ENCODE peak calls at places on chromosomes 5 and 9, in eight cellular contexts. G, L, P, S, Z, U, X and E are unnamed samples. For H3K4me1, the result is how much of the 10 kb centered on the place peaks cover.

GRCh38 chr9:134358026-134358967 is 32.0 kb downstream of the RXRA start:
- DNase-seq in Z (no peak), P (no peak), X (no peak), U (no peak), S (peak), L (peak), G (no peak), E (no peak)

GRCh38 chr9:64773491-64773931 is 511.5 kb downstream of the FOXD4L5 start:
- DNase-seq in G (no peak), P (peak), S (no peak), L (no peak), U (no peak), X (no peak), Z (no peak), E (peak)

GRCh38 chr5:80959138-80959537 is 1.0 kb upstream of the RASGRF2 start:
- DNase-seq in P (no peak), G (no peak), L (no peak), X (no peak), U (no peak), Z (no peak), S (no peak), E (no peak)

GRCh38 chr5:167049771-167050567 is 1241.5 kb upstream of the WWC1 start:
- DNase-seq in U (no peak), G (no peak), S (no peak), X (no peak), P (no peak), L (no peak), Z (no peak), E (no peak)

GRCh38 chr9:95437559-95437958 is 79.2 kb downstream of the PTCH1 start:
- DNase-seq in G (no peak), X (no peak), Z (no peak), U (no peak), P (no peak), L (no peak), S (no peak), E (no peak)

GRCh38 chr5:97488126-97488668 is 305.1 kb upstream of the RIOK2 start:
- DNase-seq in L (no peak), X (no peak), Z (no peak), U (no peak), G (no peak), S (no peak), P (no peak), E (no peak)

GRCh38 chr9:32899181-32899580 is 102.2 kb downstream of the APTX start:
- DNase-seq in G (no peak), S (no peak), Z (no peak), L (no peak), X (no peak), P (no peak), U (no peak), E (no peak)

GRCh38 chr5:8329773-8330172 is 460.8 kb downstream of the MTRR start:
- DNase-seq in X (no peak), U (no peak), Z (no peak), G (no peak), P (no peak), S (peak), L (no peak), E (no peak)

GRCh38 chr9:116475201-116475600 is 211.9 kb upstream of the TRIM32 start:
- DNase-seq in X (no peak), P (no peak), L (no peak), U (no peak), Z (no peak), S (peak), G (no peak), E (no peak)

GRCh38 chr5:10602031-10602806 is 38.3 kb downstream of the ANKRD33B start:
- DNase-seq in G (no peak), U (no peak), S (no peak), Z (no peak), X (no peak), P (no peak), L (no peak), E (no peak)

GRCh38 chr5:150138551-150139265 is 16.9 kb downstream of the PDGFRB start:
- DNase-seq in X (no peak), S (peak), Z (no peak), U (no peak), G (no peak), L (peak), P (no peak), E (no peak)

GRCh38 chr5:84642795-84643194 is 258.1 kb upstream of the EDIL3 start:
- DNase-seq in X (no peak), S (peak), L (no peak), P (no peak), G (no peak), Z (no peak), U (no peak), E (no peak)

GRCh38 chr5:147051193-147051592 is 172.6 kb upstream of the PPP2R2B start:
- DNase-seq in L (no peak), X (no peak), G (no peak), P (no peak), Z (no peak), U (no peak), S (no peak), E (no peak)

GRCh38 chr5:51194626-51195025 is 188.6 kb upstream of the ISL1 start:
- DNase-seq in X (no peak), G (no peak), S (no peak), L (no peak), U (no peak), P (no peak), Z (no peak), E (no peak)

GRCh38 chr5:90558344-90559192 is at the start of gene ADGRV1:
- DNase-seq in G (no peak), L (peak), S (peak), U (no peak), Z (peak), P (peak), X (peak), E (no peak)

GRCh38 chr9:95053611-95054440 is 263.7 kb downstream of the FANCC start:
- DNase-seq in U (no peak), G (no peak), L (no peak), Z (no peak), X (no peak), S (peak), P (no peak), E (no peak)

GRCh38 chr5:55934720-55935119 is 60.0 kb downstream of the IL6ST start:
- DNase-seq in U (no peak), X (no peak), L (no peak), S (no peak), G (no peak), Z (no peak), P (no peak), E (no peak)
- TF ChIP-seq POLR2A in U (no peak), X (no peak), L (no peak), S (no peak), G (no peak), Z (no peak), P (no peak), E (no peak)

DNA sequence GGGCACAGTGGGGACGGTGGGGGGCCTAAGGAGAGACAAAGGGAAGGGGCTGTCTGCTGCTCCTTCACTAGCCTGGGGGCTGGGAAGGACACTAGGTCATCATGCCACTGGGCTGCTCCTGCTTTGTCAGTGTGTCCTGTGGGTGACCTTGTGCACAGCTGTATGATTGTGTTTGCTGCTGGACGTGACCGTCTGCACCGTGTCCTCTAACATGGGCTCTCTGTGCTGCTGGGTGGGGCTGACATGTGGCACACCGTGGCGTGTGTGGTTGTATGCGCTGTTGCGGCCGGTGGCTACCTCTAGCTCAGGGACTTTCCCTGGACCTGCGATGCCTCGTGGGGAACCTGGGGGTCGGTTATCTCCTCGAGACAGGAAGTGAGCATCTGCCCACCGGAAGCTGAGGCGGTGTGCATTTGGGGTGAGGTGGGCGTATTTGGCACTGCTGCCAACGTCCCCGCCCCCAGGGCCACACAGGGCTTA is 3.1 kb downstream of the N4BP3 start:
- DNase-seq in U (no peak), G (no peak), L (no peak), Z (no peak), S (no peak), X (no peak), P (peak), E (no peak)
- H3K4me1 ChIP-seq in U (under half), G (under half), L (under half), Z (under half), S (under half), X (under half), P (under half), E (under half)

GRCh38 chr5:134466241-134467069 is 54.8 kb upstream of the CDKN2AIPNL start:
- DNase-seq in G (peak), P (peak), Z (peak), X (peak), L (peak), U (peak), S (peak), E (peak)

GRCh38 chr5:134464988-134465855 is 53.5 kb upstream of the CDKN2AIPNL start:
- DNase-seq in Z (no peak), U (no peak), S (no peak), L (peak), P (no peak), G (peak), X (no peak), E (no peak)

GRCh38 chr5:134463991-134464760 is 52.5 kb upstream of the CDKN2AIPNL start:
- DNase-seq in U (no peak), P (no peak), Z (no peak), X (no peak), S (peak), L (no peak), G (peak), E (no peak)

GRCh38 chr5:134467231-134467630 is 55.5 kb upstream of the CDKN2AIPNL start:
- DNase-seq in U (no peak), L (no peak), S (no peak), Z (no peak), P (no peak), G (no peak), X (no peak), E (no peak)

GRCh38 chr5:134465856-134466240 is 54.2 kb upstream of the CDKN2AIPNL start:
- DNase-seq in Z (peak), P (peak), L (peak), U (peak), X (peak), S (peak), G (no peak), E (peak)
- TF ChIP-seq POLR2A in Z (no peak), P (peak), L (no peak), U (peak), X (peak), S (peak), G (peak), E (peak)

GRCh38 chr9:114386886-114387677 is 700 bp downstream of the AKNA start:
- DNase-seq in X (no peak), S (peak), P (peak), U (no peak), G (no peak), Z (no peak), L (peak), E (no peak)
- H3K4me1 ChIP-seq in X (under half), S (under half), P (half or more), U (under half), G (half or more), Z (under half), L (under half), E (half or more)

GRCh38 chr5:14212838-14213237 is 69.7 kb downstream of the TRIO start:
- DNase-seq in X (no peak), U (no peak), Z (no peak), L (no peak), P (no peak), S (no peak), G (no peak), E (no peak)

GRCh38 chr5:14213813-14214585 is 70.9 kb downstream of the TRIO start:
- DNase-seq in S (no peak), P (no peak), U (no peak), G (no peak), L (no peak), X (no peak), Z (no peak), E (no peak)

GRCh38 chr5:14213253-14213652 is 70.1 kb downstream of the TRIO start:
- DNase-seq in G (no peak), P (no peak), Z (no peak), X (no peak), U (no peak), L (no peak), S (peak), E (no peak)

GRCh38 chr5:14210729-14211128 is 67.6 kb downstream of the TRIO start:
- DNase-seq in U (no peak), Z (no peak), G (no peak), L (no peak), X (no peak), P (no peak), S (no peak), E (no peak)

GRCh38 chr5:14211818-14212799 is 69.0 kb downstream of the TRIO start:
- DNase-seq in L (no peak), X (no peak), Z (no peak), G (no peak), U (no peak), P (peak), S (no peak), E (no peak)
- TF ChIP-seq POLR2A in L (no peak), X (no peak), Z (no peak), G (no peak), U (no peak), P (no peak), S (no peak), E (no peak)

GRCh38 chr9:136793063-136793946 is 2.2 kb downstream of the TMEM141 start:
- DNase-seq in X (no peak), P (peak), L (peak), U (no peak), Z (no peak), G (no peak), S (no peak), E (no peak)

GRCh38 chr9:136790640-136791465 is at the start of gene TMEM141:
- DNase-seq in U (peak), X (peak), G (peak), S (peak), P (peak), L (peak), Z (peak), E (peak)

GRCh38 chr9:136792321-136793062 is 1.3 kb downstream of the TMEM141 start:
- DNase-seq in U (no peak), S (no peak), P (no peak), L (peak), G (no peak), X (no peak), Z (no peak), E (no peak)

GRCh38 chr9:136789523-136789937 is 1.6 kb upstream of the TMEM141 start:
- DNase-seq in Z (no peak), S (no peak), L (no peak), P (no peak), G (no peak), X (no peak), U (no peak), E (no peak)

GRCh38 chr9:136791466-136792276 is 527 bp downstream of the TMEM141 start:
- DNase-seq in P (peak), L (peak), X (peak), Z (no peak), S (no peak), G (no peak), U (no peak), E (no peak)
- H3K4me1 ChIP-seq in P (half or more), L (under half), X (under half), Z (under half), S (under half), G (under half), U (under half), E (under half)

GRCh38 chr5:78574731-78575161 is 73.8 kb downstream of the LHFPL2 start:
- DNase-seq in P (no peak), Z (no peak), G (peak), U (no peak), X (no peak), S (peak), L (peak), E (peak)
- TF ChIP-seq POLR2A in P (no peak), Z (no peak), G (no peak), U (no peak), X (no peak), S (no peak), L (no peak), E (no peak)

GRCh38 chr5:172911628-172911880 is 47.7 kb upstream of the RPL26L1 start:
- DNase-seq in L (no peak), Z (no peak), S (no peak), P (no peak), G (no peak), U (no peak), X (no peak), E (no peak)

GRCh38 chr5:172911976-172912375 is 47.2 kb upstream of the RPL26L1 start:
- DNase-seq in S (no peak), X (no peak), Z (no peak), P (no peak), G (no peak), U (no peak), L (no peak), E (no peak)

GRCh38 chr5:172910828-172911627 is 48.2 kb upstream of the RPL26L1 start:
- DNase-seq in L (peak), X (peak), Z (no peak), U (no peak), P (peak), S (peak), G (no peak), E (peak)

GRCh38 chr5:172907657-172908056 is 51.6 kb upstream of the RPL26L1 start:
- DNase-seq in S (no peak), Z (no peak), P (no peak), L (no peak), U (no peak), X (no peak), G (no peak), E (no peak)

DNA sequence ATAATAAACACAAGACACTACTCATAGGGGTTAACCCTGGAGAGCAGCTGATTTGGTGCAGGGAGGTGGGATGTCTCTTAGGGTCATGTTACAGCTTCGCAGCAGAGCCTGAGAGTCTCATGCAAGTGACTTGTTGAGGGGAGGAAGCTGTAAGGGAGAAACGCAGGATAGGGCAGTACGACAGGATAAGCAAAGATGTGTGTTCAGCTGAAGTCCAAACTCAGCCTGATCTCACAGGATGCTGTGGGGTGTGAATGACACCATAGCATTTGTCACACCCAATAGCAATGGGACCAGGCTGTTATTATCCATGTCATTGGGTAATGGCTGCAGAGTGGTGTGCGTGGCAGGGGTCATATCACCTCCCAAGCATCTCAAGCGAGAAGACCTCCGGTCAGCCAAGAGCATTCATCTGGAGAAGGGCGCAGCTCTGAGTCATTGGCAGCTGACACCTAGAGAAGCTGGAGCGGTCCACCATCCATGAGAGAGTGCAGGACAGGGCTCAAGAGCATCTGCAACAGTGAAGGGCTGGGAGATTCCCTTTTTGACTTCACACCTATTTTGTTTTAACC is 49.2 kb upstream of the RPL26L1 start:
- DNase-seq in U (no peak), L (no peak), S (peak), P (no peak), Z (no peak), G (no peak), X (no peak), E (no peak)
- H3K4me1 ChIP-seq in U (under half), L (under half), S (under half), P (under half), Z (under half), G (under half), X (under half), E (under half)

GRCh38 chr5:177426566-177427210 is at the start of gene GRK6:
- DNase-seq in X (no peak), U (no peak), Z (no peak), P (peak), G (no peak), L (peak), S (no peak), E (no peak)
- TF ChIP-seq POLR2A in X (no peak), U (peak), Z (no peak), P (peak), G (peak), L (no peak), S (peak), E (no peak)